ENCODE peak calls at places on chromosomes 6 and 20, in nine cellular contexts. U is mesenchymal stem cell, V is endothelial cell of umbilical vein, N is SJSA1, T is NT2/D1, E is AG09309, O is breast epithelium, A is astrocyte, D is IMR-90. X is an unnamed sample.

GRCh38 chr6:156485145-156485544 is 292.0 kb upstream of the ARID1B start:
- DNase-seq in O (no peak), A (no peak), D (no peak), T (no peak), E (no peak), U (no peak), V (no peak), N (no peak), X (no peak)

GRCh38 chr20:63842258-63842657 is 11.2 kb upstream of the ZBTB46 start:
- DNase-seq in E (no peak), A (no peak), U (no peak), V (no peak), N (no peak), O (no peak), T (no peak), D (no peak), X (no peak)

GRCh38 chr6:293185-294174 is 1.2 kb downstream of the DUSP22 start:
- DNase-seq in E (no peak), U (peak), O (no peak), V (no peak), T (no peak), D (no peak), N (no peak), A (peak), X (peak)

GRCh38 chr6:11197175-11197535 is 35.3 kb downstream of the NEDD9 start:
- DNase-seq in T (no peak), O (no peak), D (peak), E (peak), N (peak), V (peak), U (peak), A (peak), X (no peak)

GRCh38 chr6:39251406-39251805 is 22.1 kb upstream of the KCNK5 start:
- DNase-seq in V (no peak), A (no peak), T (no peak), O (no peak), D (no peak), E (no peak), U (no peak), N (no peak), X (no peak)

GRCh38 chr20:22394583-22394982 is 189.8 kb downstream of the FOXA2 start:
- DNase-seq in T (no peak), A (no peak), N (no peak), V (no peak), O (no peak), D (no peak), E (no peak), U (no peak), X (no peak)

GRCh38 chr6:135983093-135983492 is 131.6 kb downstream of the PDE7B start:
- DNase-seq in N (no peak), E (no peak), V (no peak), U (no peak), O (no peak), A (no peak), T (no peak), D (no peak), X (no peak)

GRCh38 chr6:44161997-44162338 is 3.3 kb downstream of the CAPN11 start:
- DNase-seq in N (no peak), A (peak), T (no peak), V (no peak), D (peak), O (no peak), E (no peak), U (no peak), X (no peak)

GRCh38 chr6:11328613-11329247 is 96.3 kb upstream of the NEDD9 start:
- DNase-seq in E (peak), A (peak), V (no peak), O (no peak), N (no peak), T (no peak), U (peak), D (peak), X (no peak)

GRCh38 chr6:2865270-2866182 is 23.9 kb upstream of the SERPINB1 start:
- DNase-seq in N (no peak), D (peak), E (no peak), U (peak), T (no peak), A (no peak), O (no peak), V (peak), X (no peak)

GRCh38 chr20:10662151-10662550 is 11.6 kb downstream of the JAG1 start:
- DNase-seq in V (no peak), A (no peak), T (no peak), N (no peak), O (no peak), D (no peak), U (no peak), E (no peak), X (no peak)

GRCh38 chr20:50320910-50321796 is 130.5 kb downstream of the CEBPB start:
- DNase-seq in U (peak), D (peak), O (peak), A (peak), T (peak), V (peak), E (no peak), N (peak), X (peak)

GRCh38 chr6:85923013-85923430 is 280.3 kb upstream of the SYNCRIP start:
- DNase-seq in E (peak), U (peak), V (peak), T (peak), A (peak), D (peak), O (no peak), N (no peak), X (peak)

GRCh38 chr6:50049829-50050228 is at the start of gene DEFB112:
- DNase-seq in D (no peak), U (no peak), N (no peak), T (no peak), A (no peak), E (no peak), O (no peak), V (no peak), X (no peak)

GRCh38 chr6:138115877-138116660 is 8.8 kb upstream of the PERP start:
- DNase-seq in O (no peak), E (peak), D (peak), A (peak), U (peak), V (peak), T (peak), N (peak), X (peak)

GRCh38 chr20:24588725-24589340 is 119.4 kb downstream of the SYNDIG1 start:
- DNase-seq in N (no peak), E (no peak), O (no peak), A (no peak), D (no peak), U (no peak), V (no peak), T (no peak), X (no peak)

GRCh38 chr20:35007413-35007812 is 51.7 kb downstream of the MYH7B start:
- DNase-seq in A (no peak), D (no peak), V (no peak), N (no peak), T (no peak), U (no peak), E (no peak), O (no peak), X (no peak)

GRCh38 chr6:24982231-24982630 is 46.5 kb upstream of the RIPOR2 start:
- DNase-seq in U (no peak), E (no peak), A (peak), T (no peak), N (no peak), V (no peak), O (no peak), D (peak), X (no peak)

GRCh38 chr20:5471368-5471767 is 154.6 kb upstream of the PROKR2 start:
- DNase-seq in T (no peak), E (no peak), D (no peak), V (no peak), U (no peak), A (no peak), O (no peak), N (no peak), X (no peak)

GRCh38 chr20:50713677-50714101 is 17.7 kb upstream of the PARD6B start:
- DNase-seq in U (no peak), T (no peak), D (peak), E (no peak), A (no peak), N (no peak), V (no peak), O (no peak), X (no peak)

GRCh38 chr6:95133578-95133977 is 443.8 kb upstream of the MANEA start:
- DNase-seq in U (peak), A (no peak), T (no peak), D (peak), O (no peak), V (no peak), N (no peak), E (no peak), X (no peak)

GRCh38 chr20:46199198-46199597 is 81.1 kb downstream of the CD40 start:
- DNase-seq in T (no peak), U (no peak), N (no peak), E (no peak), D (no peak), V (no peak), A (no peak), O (no peak), X (no peak)

GRCh38 chr20:35319206-35320197 is 27.3 kb upstream of the FAM83C start:
- DNase-seq in D (peak), O (no peak), A (peak), N (no peak), T (no peak), V (peak), E (no peak), U (peak), X (no peak)

GRCh38 chr6:53436904-53437303 is 88.2 kb upstream of the ELOVL5 start:
- DNase-seq in U (peak), D (peak), T (no peak), A (peak), O (no peak), N (no peak), V (no peak), E (no peak), X (no peak)

GRCh38 chr20:41287327-41287726 is 30.2 kb downstream of the ZHX3 start:
- DNase-seq in U (peak), E (no peak), A (peak), T (no peak), D (peak), O (no peak), V (no peak), N (no peak), X (no peak)

GRCh38 chr6:153024401-153025017 is 22.0 kb upstream of the MTRF1L start:
- DNase-seq in U (peak), N (no peak), V (peak), A (no peak), O (no peak), D (peak), T (no peak), E (no peak), X (peak)

GRCh38 chr6:100913400-100914276 is 32.5 kb upstream of the ASCC3 start:
- DNase-seq in A (no peak), N (no peak), E (no peak), U (peak), O (no peak), V (no peak), D (peak), T (no peak), X (no peak)

GRCh38 chr6:152605901-152606390 is 31.2 kb downstream of the SYNE1 start:
- DNase-seq in T (no peak), V (no peak), A (peak), D (peak), N (no peak), U (no peak), E (no peak), O (no peak), X (no peak)

GRCh38 chr6:34360556-34360955 is 31.9 kb downstream of the NUDT3 start:
- DNase-seq in D (peak), V (no peak), N (no peak), U (peak), T (no peak), O (no peak), A (peak), E (peak), X (no peak)

GRCh38 chr6:46925563-46926253 is 4.0 kb upstream of the ADGRF5 start:
- DNase-seq in D (peak), O (no peak), V (peak), T (no peak), E (peak), N (no peak), U (peak), A (peak), X (no peak)

GRCh38 chr6:107129370-107129925 is 14.1 kb upstream of the BEND3 start:
- DNase-seq in A (peak), T (no peak), D (no peak), V (no peak), U (no peak), O (no peak), E (no peak), N (no peak), X (peak)

GRCh38 chr20:51554538-51555165 is 12.1 kb upstream of the NFATC2 start:
- DNase-seq in A (peak), T (no peak), N (no peak), U (peak), O (no peak), D (peak), E (peak), V (peak), X (no peak)

DNA sequence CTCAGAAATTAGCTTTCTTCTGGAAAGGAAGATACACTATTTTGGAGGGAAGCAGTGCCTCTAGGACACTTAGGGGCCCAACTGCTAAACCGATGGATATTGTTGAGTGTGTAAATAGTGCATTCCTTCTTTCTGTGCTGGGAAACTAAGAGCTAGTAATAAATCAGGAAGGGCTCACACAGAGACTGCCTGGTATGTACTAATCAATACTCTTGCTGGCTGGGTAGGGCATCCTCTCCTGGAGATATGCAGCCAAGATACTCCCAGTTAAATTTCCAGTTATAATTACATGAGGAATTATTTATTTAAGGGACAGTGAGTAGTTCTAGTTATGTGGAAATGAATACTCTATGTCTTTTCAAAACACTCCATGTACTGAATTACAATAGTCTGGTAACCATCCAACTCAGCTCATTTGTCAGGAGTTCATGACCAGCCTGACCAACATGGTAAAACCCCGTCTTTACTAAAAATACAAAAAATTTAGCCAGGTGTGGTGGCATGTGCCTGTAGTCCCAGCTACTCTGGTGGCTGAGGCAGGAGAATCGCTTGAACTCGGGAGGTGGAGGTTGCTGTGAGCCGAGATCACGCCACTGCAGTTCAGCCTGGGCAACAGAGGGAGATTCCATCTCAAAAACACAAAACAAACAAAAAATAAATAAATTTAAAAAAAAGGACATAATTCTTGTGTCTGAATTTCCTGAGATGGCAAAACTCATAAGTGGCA is 100.0 kb downstream of the OR2B2 start:
- DNase-seq in D (no peak), O (no peak), U (no peak), N (no peak), T (no peak), V (no peak), A (no peak), E (no peak), X (no peak)
- H3K4me3 ChIP-seq in D (no peak), O (no peak), U (no peak), N (no peak), T (peak), V (no peak), A (no peak), E (no peak), X (no peak)

DNA sequence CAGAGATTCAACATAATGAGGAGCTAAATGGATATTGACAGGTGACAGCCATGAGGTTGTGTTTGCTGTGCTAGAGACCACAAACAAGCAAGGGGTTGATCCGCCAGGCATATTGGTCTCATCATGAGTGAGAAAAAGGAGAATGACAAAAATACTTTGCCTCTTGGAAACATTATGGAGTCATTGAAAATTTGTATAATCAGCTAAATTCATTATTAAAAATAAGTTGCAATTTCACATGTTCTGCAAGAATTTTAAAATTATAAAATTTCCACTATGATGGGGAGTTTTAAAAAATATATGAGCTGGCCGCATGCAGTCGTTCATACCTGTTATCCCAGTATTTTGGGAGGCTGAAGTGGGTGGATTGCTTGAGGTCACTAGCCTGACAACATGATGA is 912.3 kb upstream of the SLC35B3 start:
- DNase-seq in N (no peak), D (no peak), A (no peak), T (no peak), U (no peak), O (no peak), E (no peak), V (no peak), X (no peak)
- H3K4me3 ChIP-seq in N (no peak), D (no peak), A (no peak), T (no peak), U (no peak), O (no peak), E (no peak), V (no peak), X (no peak)

GRCh38 chr6:28635547-28636158 is 110.0 kb downstream of the GPX5 start:
- DNase-seq in D (no peak), U (no peak), V (no peak), E (no peak), O (no peak), A (no peak), N (no peak), T (no peak), X (no peak)
- H3K4me3 ChIP-seq in D (peak), U (peak), V (no peak), E (peak), O (peak), A (peak), N (peak), T (peak), X (no peak)

GRCh38 chr6:149963212-149963461 is 606 bp upstream of the ULBP1 start:
- DNase-seq in U (peak), E (no peak), V (no peak), O (no peak), T (no peak), A (peak), D (peak), N (no peak), X (peak)

GRCh38 chr6:149965191-149966020 is 1.7 kb downstream of the ULBP1 start:
- DNase-seq in D (no peak), U (peak), T (no peak), A (no peak), O (no peak), E (no peak), N (no peak), V (no peak), X (no peak)

GRCh38 chr6:149962461-149963211 is 1.1 kb upstream of the ULBP1 start:
- DNase-seq in U (no peak), V (no peak), D (no peak), O (no peak), T (no peak), A (no peak), E (no peak), N (no peak), X (no peak)

GRCh38 chr6:149963462-149964242 is at the start of gene ULBP1:
- DNase-seq in D (peak), N (peak), V (peak), U (peak), O (peak), T (peak), E (peak), A (peak), X (peak)

DNA sequence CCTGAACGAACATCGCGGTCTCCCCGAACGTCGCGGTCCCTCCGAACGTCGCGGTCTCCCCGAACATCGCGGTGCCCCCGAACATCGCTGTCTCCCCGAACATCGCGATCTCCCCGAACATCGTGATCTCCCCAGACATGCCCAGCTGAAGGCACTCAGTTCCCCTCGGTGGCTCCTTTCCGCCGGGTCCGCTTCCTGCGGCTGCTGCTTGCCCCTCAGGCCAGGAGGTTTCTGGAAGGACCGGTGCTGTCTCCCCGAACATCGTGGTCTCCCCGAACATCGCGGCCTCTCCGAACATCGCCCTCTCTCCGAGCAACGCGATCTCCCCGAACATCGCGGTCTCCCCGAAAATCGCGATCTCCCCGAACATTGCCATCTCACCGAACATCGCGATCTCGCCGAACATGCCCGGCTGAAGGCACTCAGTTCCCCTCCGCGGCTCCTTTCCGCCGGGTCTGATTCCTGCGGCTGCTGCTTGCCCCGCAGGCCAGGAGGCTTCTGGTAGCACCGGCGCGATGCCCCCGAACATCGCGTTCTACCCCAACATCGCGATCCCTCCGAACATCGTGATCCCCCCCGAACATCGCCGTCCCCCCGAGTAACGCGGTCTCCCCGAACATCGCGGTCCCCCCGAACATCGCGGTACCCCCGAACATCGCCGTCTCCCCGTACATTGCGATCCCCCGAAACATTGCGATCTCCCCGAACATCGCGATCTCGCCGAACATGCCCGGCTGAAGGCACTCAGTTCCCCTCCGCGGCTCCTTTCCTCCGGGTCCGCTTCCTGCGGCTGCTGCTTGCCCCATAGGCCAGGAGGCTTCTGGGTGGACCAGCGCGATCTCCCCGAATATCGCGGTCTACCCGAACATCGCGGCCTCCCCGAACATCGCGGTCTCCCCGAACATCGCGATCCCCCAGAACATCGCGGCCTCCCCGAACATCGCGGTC is 774 bp downstream of the ULBP1 start:
- DNase-seq in O (no peak), E (no peak), D (peak), A (peak), V (peak), U (peak), T (no peak), N (no peak), X (peak)
- H3K4me3 ChIP-seq in O (peak), E (peak), D (peak), A (peak), V (peak), U (peak), T (peak), N (peak), X (peak)

DNA sequence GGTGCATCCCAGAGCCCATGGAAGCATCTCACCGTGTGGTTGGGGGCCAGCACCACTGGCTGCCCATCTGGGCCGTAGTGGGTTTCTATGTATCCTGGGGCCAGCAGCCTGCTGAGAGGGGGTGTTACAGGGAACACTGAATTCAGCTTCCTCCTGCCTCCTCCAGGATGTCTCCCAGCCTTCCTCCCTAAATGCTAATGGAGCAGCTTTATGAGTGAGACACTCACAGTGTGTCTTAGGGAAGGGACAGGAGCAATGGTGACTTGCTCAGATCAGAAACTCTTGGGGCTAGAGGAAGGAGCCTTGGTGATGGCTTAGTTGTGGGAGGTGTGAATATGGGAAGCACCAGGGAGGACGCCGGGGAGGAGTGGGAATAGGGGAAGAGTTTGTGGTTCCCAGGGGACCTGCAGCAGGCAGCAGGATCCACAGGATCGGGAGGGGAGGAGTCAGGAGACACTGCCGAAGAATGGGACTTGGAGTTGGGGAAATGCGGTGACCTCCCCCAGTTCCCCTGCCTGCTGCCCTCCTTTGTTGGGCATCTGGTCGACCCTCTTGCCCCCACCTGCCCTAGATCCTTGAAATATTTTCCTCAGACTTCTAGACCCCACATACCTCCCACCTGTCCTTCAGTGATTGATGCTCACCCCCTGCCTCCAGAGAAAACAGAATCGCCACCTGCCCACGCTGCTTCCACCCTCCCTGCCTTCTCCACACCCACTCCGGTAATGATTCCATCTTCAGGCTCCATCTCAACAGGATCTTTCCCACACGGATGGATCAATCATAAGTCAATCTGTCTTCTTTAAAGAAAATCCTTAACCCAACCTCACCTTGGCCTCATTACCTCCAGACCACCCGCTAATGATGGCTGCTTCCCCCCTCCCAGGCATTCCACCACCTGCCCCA is 6.6 kb downstream of the ADAM33 start:
- DNase-seq in V (no peak), O (no peak), U (no peak), A (no peak), T (no peak), D (no peak), N (no peak), E (no peak), X (no peak)
- H3K4me3 ChIP-seq in V (no peak), O (no peak), U (no peak), A (no peak), T (no peak), D (no peak), N (no peak), E (no peak), X (no peak)

X was measured in colonic mucosa.